ENCODE peak calls at places on chromosomes 16 and 17, in ten cellular contexts. T is cardiac muscle cell; U is spleen; R is CD8-positive, alpha-beta T cell; D is cardiac fibroblast; M is astrocyte of the cerebellum; V is mammary epithelial cell; C is dorsolateral prefrontal cortex; L is GM12865; O is GM12864. H is an unnamed sample.

GRCh38 chr17:69335018-69335417 is 8.1 kb upstream of the ABCA5 start:
- DNase-seq in T (peak; percentile 54), U (no peak), R (no peak), D (peak; percentile 66), M (peak; percentile 8), V (peak; percentile 51), C (no peak), L (peak; percentile 47), O (no peak), H (no peak)

GRCh38 chr16:23879735-23880373 is 44.1 kb downstream of the PRKCB start:
- DNase-seq in T (no peak), U (no peak), R (no peak), D (no peak), M (no peak), V (no peak), C (no peak), L (no peak), O (no peak), H (no peak)

GRCh38 chr17:20174588-20175265 is 165.6 kb downstream of the SPECC1 start:
- DNase-seq in T (peak; percentile 61), U (no peak), R (no peak), D (peak; percentile 33), M (no peak), V (no peak), C (no peak), L (no peak), O (no peak), H (no peak)

GRCh38 chr17:41579484-41580243 is 7.0 kb downstream of the KRT14 start:
- DNase-seq in T (peak; percentile 81), U (peak; percentile 80), R (peak; percentile 19), D (peak; percentile 76), M (peak; percentile 20), V (peak; percentile 98), C (peak; percentile 25), L (peak; percentile 75), O (peak; percentile 29), H (no peak)

GRCh38 chr16:67893791-67894399 is 841 bp downstream of the PSKH1 start:
- DNase-seq in T (no peak), U (no peak), R (no peak), D (peak; percentile 13), M (no peak), V (peak; percentile 44), C (no peak), L (peak; percentile 37), O (no peak), H (no peak)

GRCh38 chr16:87851601-87852000 is 17.7 kb downstream of the SLC7A5 start:
- DNase-seq in T (no peak), U (no peak), R (no peak), D (no peak), M (no peak), V (no peak), C (no peak), L (no peak), O (no peak), H (no peak)

GRCh38 chr16:8950580-8951077 is 13.1 kb downstream of the USP7 start:
- DNase-seq in T (peak; percentile 80), U (no peak), R (no peak), D (peak; percentile 65), M (no peak), V (no peak), C (no peak), L (no peak), O (no peak), H (no peak)

GRCh38 chr16:15524966-15525365 is 90.6 kb downstream of the BMERB1 start:
- DNase-seq in T (no peak), U (no peak), R (no peak), D (no peak), M (no peak), V (no peak), C (no peak), L (no peak), O (no peak), H (no peak)

DNA sequence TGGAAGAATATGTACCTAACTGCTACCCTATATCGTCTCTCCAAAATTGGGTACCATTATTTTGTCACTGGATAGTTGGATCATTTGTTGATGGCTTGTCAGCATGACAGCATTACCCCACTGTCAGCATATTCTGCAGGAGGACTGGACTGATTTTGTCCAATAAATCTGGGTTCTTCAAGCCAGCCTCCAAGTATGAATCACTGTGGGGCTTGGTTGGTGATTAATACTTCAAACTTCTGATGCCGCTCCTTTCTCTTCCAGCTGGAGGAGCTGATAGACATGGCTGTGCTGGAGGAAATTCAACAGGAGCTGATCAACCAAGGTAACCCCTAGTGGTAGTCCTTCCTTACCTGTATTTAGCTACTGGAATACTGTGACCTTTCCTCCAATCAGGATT is 2.5 kb downstream of the RPAIN start:
- DNase-seq in T (peak; percentile 21), U (no peak), R (no peak), D (peak; percentile 21), M (no peak), V (peak; percentile 87), C (no peak), L (no peak), O (no peak), H (no peak)
- TF ChIP-seq CTCF in T (no peak), U (no peak), R (no peak), D (no peak), M (no peak), V (peak; percentile 49), C (no peak), L (no peak), O (no peak), H (no peak)

DNA sequence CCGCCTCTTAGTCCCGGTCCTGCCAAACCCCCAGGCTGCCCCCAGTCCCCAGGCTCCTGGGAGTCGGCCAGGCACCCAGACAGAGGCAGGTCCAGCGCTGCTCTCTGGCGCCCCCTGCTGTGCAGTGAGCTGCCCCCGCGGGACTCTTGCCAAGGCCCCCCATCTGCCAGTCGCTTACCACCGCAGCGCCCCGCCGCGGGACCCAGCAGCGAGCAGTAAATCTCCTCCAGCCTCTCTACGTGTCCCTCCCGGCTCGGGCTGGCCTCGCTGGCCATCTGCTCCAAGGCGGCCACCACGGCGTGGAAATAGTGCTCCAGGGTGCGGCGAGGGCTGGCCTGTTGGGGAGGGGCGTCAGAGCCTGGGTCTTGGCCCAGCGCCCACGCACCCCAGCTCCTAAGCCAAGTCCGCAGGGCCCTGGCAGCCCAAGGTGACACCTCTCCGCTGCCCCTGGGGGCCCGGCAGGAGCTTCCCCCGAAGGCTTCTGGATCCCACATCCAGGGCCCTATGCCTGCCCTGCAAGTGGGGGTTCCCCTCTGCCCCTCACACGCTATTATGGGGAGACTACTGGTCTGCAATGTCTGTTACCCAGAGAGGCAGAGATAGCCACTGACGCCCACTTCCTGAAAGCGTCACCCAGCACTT is 33.7 kb upstream of the MFSD6L start:
- DNase-seq in T (no peak), U (peak; percentile 83), R (no peak), D (no peak), M (no peak), V (no peak), C (no peak), L (peak; percentile 33), O (no peak), H (no peak)
- TF ChIP-seq CTCF in T (peak; percentile 43), U (peak; percentile 52), R (peak; percentile 44), D (peak; percentile 35), M (no peak), V (peak; percentile 60), C (no peak), L (peak; percentile 58), O (peak; percentile 73), H (peak; percentile 69)

GRCh38 chr17:63985387-63986140 is 12.6 kb upstream of the PRR29 start:
- DNase-seq in T (no peak), U (no peak), R (no peak), D (no peak), M (no peak), V (no peak), C (no peak), L (no peak), O (no peak), H (no peak)
- TF ChIP-seq CTCF in T (no peak), U (no peak), R (no peak), D (no peak), M (no peak), V (no peak), C (no peak), L (peak; percentile 8), O (no peak), H (no peak)

GRCh38 chr17:63626551-63627228 is 4.5 kb downstream of the MAP3K3 start:
- DNase-seq in T (peak; percentile 25), U (no peak), R (no peak), D (peak; percentile 51), M (no peak), V (no peak), C (no peak), L (no peak), O (no peak), H (no peak)

GRCh38 chr17:63622571-63623390 is 564 bp downstream of the MAP3K3 start:
- DNase-seq in T (peak; percentile 72), U (peak; percentile 95), R (peak; percentile 39), D (peak; percentile 69), M (no peak), V (peak; percentile 64), C (peak; percentile 63), L (peak; percentile 70), O (no peak), H (no peak)

GRCh38 chr17:63621229-63621683 is 961 bp upstream of the MAP3K3 start:
- DNase-seq in T (no peak), U (no peak), R (no peak), D (no peak), M (no peak), V (no peak), C (no peak), L (no peak), O (no peak), H (no peak)

GRCh38 chr17:63623786-63624185 is 1.6 kb downstream of the MAP3K3 start:
- DNase-seq in T (no peak), U (no peak), R (no peak), D (no peak), M (no peak), V (no peak), C (no peak), L (no peak), O (no peak), H (no peak)

DNA sequence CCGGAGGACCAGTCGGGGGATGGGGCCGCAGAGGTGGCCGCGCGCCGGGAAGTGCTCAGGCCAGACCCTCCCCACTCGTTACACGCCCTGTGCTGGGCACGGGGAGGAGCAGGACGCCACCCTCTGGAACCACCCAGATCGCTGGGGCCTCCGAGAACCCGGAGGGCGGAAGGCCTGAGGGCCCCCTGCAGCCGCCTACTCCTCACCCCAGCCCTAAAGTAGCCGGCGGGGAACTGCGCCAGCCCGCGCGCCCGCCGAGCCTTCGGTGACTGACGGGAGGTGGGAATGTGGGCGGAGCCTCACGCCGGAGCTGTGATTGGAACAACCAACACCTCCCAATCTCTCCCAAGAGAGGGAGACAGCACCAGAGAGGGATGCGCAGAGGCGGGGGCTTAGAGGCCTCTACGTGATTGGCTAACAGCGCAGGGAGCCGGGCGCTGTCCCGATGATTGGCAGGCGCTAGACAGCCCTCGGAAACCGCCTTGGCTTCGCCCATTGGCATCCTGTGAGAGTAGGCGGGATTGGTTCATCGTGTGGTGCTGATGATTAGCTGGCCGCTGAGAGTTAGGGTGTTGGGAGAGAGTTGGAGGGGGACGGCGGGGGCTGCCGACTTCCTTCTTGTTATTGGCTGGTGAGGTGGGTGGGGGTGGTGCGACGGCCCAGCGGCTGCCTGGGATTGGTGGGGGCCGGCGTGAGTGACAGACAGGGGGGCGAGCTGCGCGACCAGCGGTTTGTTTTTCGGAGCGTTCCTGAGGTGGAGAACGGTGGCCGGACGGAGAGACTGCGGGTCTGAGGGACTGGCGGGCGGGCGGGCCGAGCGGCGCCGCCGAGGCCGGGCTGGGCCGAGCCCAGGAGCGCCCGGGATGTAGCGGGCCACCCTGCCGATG is at the start of gene MAP3K3:
- DNase-seq in T (peak; percentile 100), U (peak; percentile 99), R (peak; percentile 94), D (peak; percentile 100), M (peak; percentile 100), V (peak; percentile 100), C (peak; percentile 100), L (peak; percentile 100), O (peak; percentile 99), H (peak; percentile 100)
- TF ChIP-seq CTCF in T (peak; percentile 12), U (peak; percentile 63), R (no peak), D (no peak), M (no peak), V (peak; percentile 29), C (peak; percentile 21), L (no peak), O (peak; percentile 13), H (peak; percentile 49)